ENCODE peak calls at places on chromosome X, in seven cellular contexts. One of them, this sample, is unnamed.

GRCh38 chrX:115966920-115967319 is 203.6 kb upstream of the AGTR2 start:
- DNase-seq in sciatic nerve: no peak
- DNase-seq in T-helper 2 cell: no peak
- DNase-seq in amniotic epithelial cell: no peak
- DNase-seq in activated CD8-positive, alpha-beta memory T cell treated with anti-CD3 and anti-CD28 coated beads for 24 hours: no peak
- DNase-seq in SK-MEL-5: no peak
- DNase-seq in cardiac fibroblast: peak
- DNase-seq in this sample: peak

GRCh38 chrX:68438575-68438974 is 5.3 kb upstream of the OPHN1 start:
- DNase-seq in SK-MEL-5: peak
- DNase-seq in cardiac fibroblast: peak
- DNase-seq in T-helper 2 cell: no peak
- DNase-seq in activated CD8-positive, alpha-beta memory T cell treated with anti-CD3 and anti-CD28 coated beads for 24 hours: no peak
- DNase-seq in amniotic epithelial cell: peak
- DNase-seq in sciatic nerve: no peak
- DNase-seq in this sample: no peak

GRCh38 chrX:17355976-17356375 is 19.0 kb upstream of the NHS start:
- DNase-seq in activated CD8-positive, alpha-beta memory T cell treated with anti-CD3 and anti-CD28 coated beads for 24 hours: no peak
- DNase-seq in T-helper 2 cell: no peak
- DNase-seq in cardiac fibroblast: no peak
- DNase-seq in SK-MEL-5: no peak
- DNase-seq in sciatic nerve: no peak
- DNase-seq in amniotic epithelial cell: no peak
- DNase-seq in this sample: no peak

GRCh38 chrX:103831803-103832544 is at the start of gene RAB9B:
- DNase-seq in activated CD8-positive, alpha-beta memory T cell treated with anti-CD3 and anti-CD28 coated beads for 24 hours: peak
- DNase-seq in amniotic epithelial cell: no peak
- DNase-seq in cardiac fibroblast: peak
- DNase-seq in SK-MEL-5: peak
- DNase-seq in sciatic nerve: peak
- DNase-seq in T-helper 2 cell: peak
- DNase-seq in this sample: peak

GRCh38 chrX:18424482-18425198 is 768 bp upstream of the CDKL5 start:
- DNase-seq in activated CD8-positive, alpha-beta memory T cell treated with anti-CD3 and anti-CD28 coated beads for 24 hours: peak
- DNase-seq in T-helper 2 cell: no peak
- DNase-seq in amniotic epithelial cell: peak
- DNase-seq in cardiac fibroblast: peak
- DNase-seq in sciatic nerve: no peak
- DNase-seq in SK-MEL-5: peak
- DNase-seq in this sample: peak

GRCh38 chrX:69158166-69159040 is 6.8 kb downstream of the PJA1 start:
- DNase-seq in T-helper 2 cell: no peak
- DNase-seq in cardiac fibroblast: peak
- DNase-seq in activated CD8-positive, alpha-beta memory T cell treated with anti-CD3 and anti-CD28 coated beads for 24 hours: peak
- DNase-seq in sciatic nerve: peak
- DNase-seq in SK-MEL-5: peak
- DNase-seq in amniotic epithelial cell: peak
- DNase-seq in this sample: peak

GRCh38 chrX:153812220-153812619 is 17.8 kb downstream of the SSR4 start:
- DNase-seq in sciatic nerve: no peak
- DNase-seq in activated CD8-positive, alpha-beta memory T cell treated with anti-CD3 and anti-CD28 coated beads for 24 hours: no peak
- DNase-seq in T-helper 2 cell: no peak
- DNase-seq in amniotic epithelial cell: no peak
- DNase-seq in SK-MEL-5: no peak
- DNase-seq in cardiac fibroblast: no peak
- DNase-seq in this sample: no peak

GRCh38 chrX:106955004-106955772 is 35.0 kb downstream of the CLDN2 start:
- DNase-seq in SK-MEL-5: no peak
- DNase-seq in sciatic nerve: no peak
- DNase-seq in T-helper 2 cell: no peak
- DNase-seq in amniotic epithelial cell: peak
- DNase-seq in cardiac fibroblast: peak
- DNase-seq in activated CD8-positive, alpha-beta memory T cell treated with anti-CD3 and anti-CD28 coated beads for 24 hours: no peak
- DNase-seq in this sample: no peak

GRCh38 chrX:72020788-72021187 is 110.1 kb downstream of the NHSL2 start:
- DNase-seq in sciatic nerve: no peak
- DNase-seq in amniotic epithelial cell: no peak
- DNase-seq in SK-MEL-5: no peak
- DNase-seq in activated CD8-positive, alpha-beta memory T cell treated with anti-CD3 and anti-CD28 coated beads for 24 hours: peak
- DNase-seq in cardiac fibroblast: no peak
- DNase-seq in T-helper 2 cell: no peak
- DNase-seq in this sample: no peak

GRCh38 chrX:53476371-53476770 is 42.2 kb upstream of the HSD17B10 start:
- DNase-seq in T-helper 2 cell: no peak
- DNase-seq in SK-MEL-5: no peak
- DNase-seq in activated CD8-positive, alpha-beta memory T cell treated with anti-CD3 and anti-CD28 coated beads for 24 hours: no peak
- DNase-seq in sciatic nerve: no peak
- DNase-seq in amniotic epithelial cell: peak
- DNase-seq in cardiac fibroblast: no peak
- DNase-seq in this sample: no peak

GRCh38 chrX:103540145-103540544 is 20.9 kb upstream of the RAB40A start:
- DNase-seq in cardiac fibroblast: peak
- DNase-seq in SK-MEL-5: no peak
- DNase-seq in sciatic nerve: no peak
- DNase-seq in activated CD8-positive, alpha-beta memory T cell treated with anti-CD3 and anti-CD28 coated beads for 24 hours: no peak
- DNase-seq in amniotic epithelial cell: peak
- DNase-seq in T-helper 2 cell: no peak
- DNase-seq in this sample: peak

GRCh38 chrX:68084765-68085164 is 348.5 kb downstream of the OPHN1 start:
- DNase-seq in cardiac fibroblast: peak
- DNase-seq in amniotic epithelial cell: peak
- DNase-seq in activated CD8-positive, alpha-beta memory T cell treated with anti-CD3 and anti-CD28 coated beads for 24 hours: no peak
- DNase-seq in sciatic nerve: no peak
- DNase-seq in T-helper 2 cell: no peak
- DNase-seq in SK-MEL-5: no peak
- DNase-seq in this sample: no peak

GRCh38 chrX:88937616-88938015 is 190.6 kb downstream of the CPXCR1 start:
- DNase-seq in sciatic nerve: no peak
- DNase-seq in T-helper 2 cell: no peak
- DNase-seq in cardiac fibroblast: no peak
- DNase-seq in SK-MEL-5: no peak
- DNase-seq in activated CD8-positive, alpha-beta memory T cell treated with anti-CD3 and anti-CD28 coated beads for 24 hours: no peak
- DNase-seq in amniotic epithelial cell: no peak
- DNase-seq in this sample: no peak

GRCh38 chrX:13649823-13650222 is 3.1 kb upstream of the TCEANC start:
- DNase-seq in cardiac fibroblast: peak
- DNase-seq in activated CD8-positive, alpha-beta memory T cell treated with anti-CD3 and anti-CD28 coated beads for 24 hours: no peak
- DNase-seq in T-helper 2 cell: no peak
- DNase-seq in SK-MEL-5: no peak
- DNase-seq in amniotic epithelial cell: peak
- DNase-seq in sciatic nerve: no peak
- DNase-seq in this sample: peak

GRCh38 chrX:40249582-40249981 is 151.8 kb upstream of the BCOR start:
- DNase-seq in SK-MEL-5: no peak
- DNase-seq in activated CD8-positive, alpha-beta memory T cell treated with anti-CD3 and anti-CD28 coated beads for 24 hours: no peak
- DNase-seq in amniotic epithelial cell: no peak
- DNase-seq in cardiac fibroblast: no peak
- DNase-seq in T-helper 2 cell: no peak
- DNase-seq in sciatic nerve: no peak
- DNase-seq in this sample: no peak

GRCh38 chrX:44904542-44905115 is 31.6 kb downstream of the KDM6A start:
- DNase-seq in activated CD8-positive, alpha-beta memory T cell treated with anti-CD3 and anti-CD28 coated beads for 24 hours: no peak
- DNase-seq in cardiac fibroblast: no peak
- DNase-seq in SK-MEL-5: peak
- DNase-seq in sciatic nerve: no peak
- DNase-seq in amniotic epithelial cell: no peak
- DNase-seq in T-helper 2 cell: no peak
- DNase-seq in this sample: no peak

GRCh38 chrX:13893826-13894225 is 76.9 kb upstream of the GPM6B start:
- DNase-seq in sciatic nerve: no peak
- DNase-seq in cardiac fibroblast: peak
- DNase-seq in T-helper 2 cell: no peak
- DNase-seq in SK-MEL-5: no peak
- DNase-seq in activated CD8-positive, alpha-beta memory T cell treated with anti-CD3 and anti-CD28 coated beads for 24 hours: no peak
- DNase-seq in amniotic epithelial cell: no peak
- DNase-seq in this sample: no peak

GRCh38 chrX:49761481-49761880 is 65.7 kb upstream of the PAGE1 start:
- DNase-seq in activated CD8-positive, alpha-beta memory T cell treated with anti-CD3 and anti-CD28 coated beads for 24 hours: no peak
- DNase-seq in sciatic nerve: no peak
- DNase-seq in T-helper 2 cell: no peak
- DNase-seq in SK-MEL-5: peak
- DNase-seq in amniotic epithelial cell: peak
- DNase-seq in cardiac fibroblast: peak
- DNase-seq in this sample: peak

GRCh38 chrX:109856974-109857373 is 123.9 kb upstream of the ACSL4 start:
- DNase-seq in sciatic nerve: no peak
- DNase-seq in SK-MEL-5: peak
- DNase-seq in cardiac fibroblast: peak
- DNase-seq in T-helper 2 cell: no peak
- DNase-seq in amniotic epithelial cell: no peak
- DNase-seq in activated CD8-positive, alpha-beta memory T cell treated with anti-CD3 and anti-CD28 coated beads for 24 hours: no peak
- DNase-seq in this sample: no peak

GRCh38 chrX:139106111-139106510 is 394.6 kb upstream of the FGF13 start:
- DNase-seq in cardiac fibroblast: peak
- DNase-seq in SK-MEL-5: no peak
- DNase-seq in activated CD8-positive, alpha-beta memory T cell treated with anti-CD3 and anti-CD28 coated beads for 24 hours: no peak
- DNase-seq in amniotic epithelial cell: no peak
- DNase-seq in T-helper 2 cell: no peak
- DNase-seq in sciatic nerve: no peak
- DNase-seq in this sample: peak

GRCh38 chrX:54044877-54045328 is 630 bp upstream of the PHF8 start:
- DNase-seq in SK-MEL-5: no peak
- DNase-seq in sciatic nerve: no peak
- DNase-seq in T-helper 2 cell: no peak
- DNase-seq in amniotic epithelial cell: peak
- DNase-seq in cardiac fibroblast: no peak
- DNase-seq in activated CD8-positive, alpha-beta memory T cell treated with anti-CD3 and anti-CD28 coated beads for 24 hours: no peak
- DNase-seq in this sample: no peak

GRCh38 chrX:134460861-134461218 is 875 bp downstream of the HPRT1 start:
- DNase-seq in cardiac fibroblast: peak
- DNase-seq in amniotic epithelial cell: peak
- DNase-seq in T-helper 2 cell: no peak
- DNase-seq in sciatic nerve: no peak
- DNase-seq in SK-MEL-5: peak
- DNase-seq in activated CD8-positive, alpha-beta memory T cell treated with anti-CD3 and anti-CD28 coated beads for 24 hours: no peak
- DNase-seq in this sample: peak

GRCh38 chrX:39975094-39975865 is 122.5 kb downstream of the BCOR start:
- DNase-seq in T-helper 2 cell: no peak
- DNase-seq in SK-MEL-5: peak
- DNase-seq in cardiac fibroblast: no peak
- DNase-seq in amniotic epithelial cell: no peak
- DNase-seq in activated CD8-positive, alpha-beta memory T cell treated with anti-CD3 and anti-CD28 coated beads for 24 hours: no peak
- DNase-seq in sciatic nerve: no peak
- DNase-seq in this sample: no peak

GRCh38 chrX:150405006-150405405 is 41.9 kb downstream of the MAMLD1 start:
- DNase-seq in SK-MEL-5: no peak
- DNase-seq in sciatic nerve: no peak
- DNase-seq in cardiac fibroblast: no peak
- DNase-seq in T-helper 2 cell: no peak
- DNase-seq in amniotic epithelial cell: no peak
- DNase-seq in activated CD8-positive, alpha-beta memory T cell treated with anti-CD3 and anti-CD28 coated beads for 24 hours: no peak
- DNase-seq in this sample: no peak

GRCh38 chrX:39953879-39954278 is 143.9 kb downstream of the BCOR start:
- DNase-seq in amniotic epithelial cell: peak
- DNase-seq in activated CD8-positive, alpha-beta memory T cell treated with anti-CD3 and anti-CD28 coated beads for 24 hours: no peak
- DNase-seq in SK-MEL-5: no peak
- DNase-seq in sciatic nerve: peak
- DNase-seq in cardiac fibroblast: peak
- DNase-seq in T-helper 2 cell: no peak
- DNase-seq in this sample: peak

GRCh38 chrX:1537031-1537715 is at the start of gene P2RY8:
- DNase-seq in amniotic epithelial cell: no peak
- DNase-seq in cardiac fibroblast: peak
- DNase-seq in SK-MEL-5: peak
- DNase-seq in activated CD8-positive, alpha-beta memory T cell treated with anti-CD3 and anti-CD28 coated beads for 24 hours: peak
- DNase-seq in sciatic nerve: peak
- DNase-seq in T-helper 2 cell: peak
- DNase-seq in this sample: no peak

GRCh38 chrX:150913511-150913910 is 15.0 kb upstream of the CD99L2 start:
- DNase-seq in cardiac fibroblast: peak
- DNase-seq in amniotic epithelial cell: no peak
- DNase-seq in SK-MEL-5: peak
- DNase-seq in activated CD8-positive, alpha-beta memory T cell treated with anti-CD3 and anti-CD28 coated beads for 24 hours: no peak
- DNase-seq in T-helper 2 cell: no peak
- DNase-seq in sciatic nerve: no peak
- DNase-seq in this sample: peak

GRCh38 chrX:15915959-15916703 is 61.5 kb upstream of the AP1S2 start:
- DNase-seq in T-helper 2 cell: no peak
- DNase-seq in sciatic nerve: no peak
- DNase-seq in cardiac fibroblast: peak
- DNase-seq in activated CD8-positive, alpha-beta memory T cell treated with anti-CD3 and anti-CD28 coated beads for 24 hours: no peak
- DNase-seq in SK-MEL-5: no peak
- DNase-seq in amniotic epithelial cell: peak
- DNase-seq in this sample: no peak

GRCh38 chrX:16838202-16839066 is 31.7 kb downstream of the RBBP7 start:
- DNase-seq in activated CD8-positive, alpha-beta memory T cell treated with anti-CD3 and anti-CD28 coated beads for 24 hours: no peak
- DNase-seq in cardiac fibroblast: peak
- DNase-seq in sciatic nerve: no peak
- DNase-seq in T-helper 2 cell: no peak
- DNase-seq in SK-MEL-5: no peak
- DNase-seq in amniotic epithelial cell: peak
- DNase-seq in this sample: peak

GRCh38 chrX:103831342-103831802 is 685 bp downstream of the RAB9B start:
- DNase-seq in SK-MEL-5: peak
- DNase-seq in activated CD8-positive, alpha-beta memory T cell treated with anti-CD3 and anti-CD28 coated beads for 24 hours: no peak
- DNase-seq in amniotic epithelial cell: no peak
- DNase-seq in cardiac fibroblast: no peak
- DNase-seq in T-helper 2 cell: no peak
- DNase-seq in sciatic nerve: no peak
- DNase-seq in this sample: no peak

GRCh38 chrX:111102636-111103035 is 6.6 kb downstream of the PAK3 start:
- DNase-seq in SK-MEL-5: no peak
- DNase-seq in T-helper 2 cell: no peak
- DNase-seq in sciatic nerve: no peak
- DNase-seq in activated CD8-positive, alpha-beta memory T cell treated with anti-CD3 and anti-CD28 coated beads for 24 hours: no peak
- DNase-seq in amniotic epithelial cell: peak
- DNase-seq in cardiac fibroblast: no peak
- DNase-seq in this sample: no peak

GRCh38 chrX:109270580-109271484 is 211.1 kb downstream of the GUCY2F start:
- DNase-seq in T-helper 2 cell: no peak
- DNase-seq in cardiac fibroblast: peak
- DNase-seq in SK-MEL-5: no peak
- DNase-seq in sciatic nerve: no peak
- DNase-seq in amniotic epithelial cell: no peak
- DNase-seq in activated CD8-positive, alpha-beta memory T cell treated with anti-CD3 and anti-CD28 coated beads for 24 hours: peak
- DNase-seq in this sample: no peak

GRCh38 chrX:149121526-149121925 is 383.6 kb downstream of the IDS start:
- DNase-seq in amniotic epithelial cell: no peak
- DNase-seq in sciatic nerve: no peak
- DNase-seq in activated CD8-positive, alpha-beta memory T cell treated with anti-CD3 and anti-CD28 coated beads for 24 hours: no peak
- DNase-seq in cardiac fibroblast: no peak
- DNase-seq in T-helper 2 cell: no peak
- DNase-seq in SK-MEL-5: no peak
- DNase-seq in this sample: no peak

GRCh38 chrX:22758807-22759481 is 240.8 kb upstream of the DDX53 start:
- DNase-seq in T-helper 2 cell: no peak
- DNase-seq in sciatic nerve: no peak
- DNase-seq in SK-MEL-5: no peak
- DNase-seq in amniotic epithelial cell: no peak
- DNase-seq in cardiac fibroblast: no peak
- DNase-seq in activated CD8-positive, alpha-beta memory T cell treated with anti-CD3 and anti-CD28 coated beads for 24 hours: no peak
- DNase-seq in this sample: no peak